ENCODE peak calls at places on chromosomes 16 and 17, in eight cellular contexts. W is IMR-90; J is CD8-positive, alpha-beta memory T cell; G is fibroblast of pulmonary artery; O is Peyer's patch; I is fibroblast of the aortic adventitia; D is OCI-LY7; X is neural progenitor cell. B is an unnamed sample.

GRCh38 chr17:64240741-64241347 is 22.2 kb downstream of the TEX2 start:
- DNase-seq in W (peak; percentile 93), J (no peak), G (peak; percentile 57), O (no peak), I (peak; percentile 92), D (no peak), X (peak; percentile 17), B (peak; percentile 75)

GRCh38 chr17:2013994-2014317 is 11.2 kb downstream of the RTN4RL1 start:
- DNase-seq in W (no peak), J (no peak), G (no peak), O (no peak), I (no peak), D (no peak), X (no peak), B (no peak)

GRCh38 chr17:957856-958421 is 21.6 kb downstream of the NXN start:
- DNase-seq in W (no peak), J (no peak), G (no peak), O (no peak), I (no peak), D (no peak), X (no peak), B (no peak)

GRCh38 chr17:36641331-36641876 is 40.0 kb downstream of the MRM1 start:
- DNase-seq in W (no peak), J (no peak), G (no peak), O (no peak), I (no peak), D (no peak), X (peak; percentile 58), B (no peak)

GRCh38 chr17:63290784-63291183 is 155.3 kb downstream of the CYB561 start:
- DNase-seq in W (no peak), J (no peak), G (no peak), O (no peak), I (no peak), D (no peak), X (no peak), B (peak; percentile 28)

GRCh38 chr16:3578121-3578520 is 918 bp upstream of the NLRC3 start:
- DNase-seq in W (no peak), J (peak; percentile 42), G (no peak), O (peak; percentile 68), I (no peak), D (peak; percentile 63), X (no peak), B (no peak)

GRCh38 chr16:15856901-15857778 is at the start of gene MYH11:
- DNase-seq in W (no peak), J (no peak), G (no peak), O (no peak), I (no peak), D (peak; percentile 61), X (peak; percentile 71), B (no peak)

GRCh38 chr17:50502643-50502990 is 5.6 kb upstream of the MYCBPAP start:
- DNase-seq in W (no peak), J (no peak), G (no peak), O (no peak), I (no peak), D (no peak), X (no peak), B (no peak)

GRCh38 chr17:7836596-7837374 is 2.8 kb downstream of the KDM6B start:
- DNase-seq in W (peak; percentile 95), J (peak; percentile 60), G (peak; percentile 98), O (peak; percentile 67), I (peak; percentile 96), D (peak; percentile 93), X (peak; percentile 98), B (peak; percentile 92)

GRCh38 chr17:32269377-32269776 is 3.7 kb downstream of the RHBDL3 start:
- DNase-seq in W (no peak), J (no peak), G (no peak), O (no peak), I (no peak), D (no peak), X (no peak), B (no peak)

GRCh38 chr17:13158511-13159240 is 140.8 kb upstream of the ELAC2 start:
- DNase-seq in W (peak; percentile 17), J (no peak), G (no peak), O (no peak), I (no peak), D (no peak), X (no peak), B (no peak)

GRCh38 chr16:10668322-10669045 is 26.2 kb downstream of the TEKT5 start:
- DNase-seq in W (peak; percentile 10), J (no peak), G (peak; percentile 23), O (no peak), I (peak; percentile 19), D (peak; percentile 21), X (peak; percentile 76), B (peak; percentile 14)

GRCh38 chr16:66539628-66540469 is 10.1 kb downstream of the TK2 start:
- DNase-seq in W (no peak), J (no peak), G (no peak), O (peak; percentile 68), I (no peak), D (peak; percentile 77), X (no peak), B (no peak)

GRCh38 chr17:63516910-63517824 is 6.0 kb upstream of the KCNH6 start:
- DNase-seq in W (peak; percentile 86), J (no peak), G (peak; percentile 18), O (no peak), I (peak; percentile 16), D (no peak), X (no peak), B (no peak)

GRCh38 chr16:12375341-12375740 is 398.8 kb downstream of the SNX29 start:
- DNase-seq in W (no peak), J (no peak), G (no peak), O (no peak), I (peak; percentile 65), D (no peak), X (no peak), B (no peak)

GRCh38 chr17:50059759-50060273 is 3.9 kb downstream of the ITGA3 start:
- DNase-seq in W (peak; percentile 61), J (no peak), G (peak; percentile 50), O (no peak), I (no peak), D (no peak), X (no peak), B (peak; percentile 72)

GRCh38 chr16:49441366-49441780 is 67.8 kb downstream of the C16orf78 start:
- DNase-seq in W (no peak), J (peak; percentile 47), G (peak; percentile 3), O (peak; percentile 86), I (no peak), D (peak; percentile 95), X (peak; percentile 49), B (no peak)

GRCh38 chr17:80035937-80036714 is at the start of gene CCDC40:
- DNase-seq in W (peak; percentile 59), J (peak; percentile 78), G (peak; percentile 73), O (peak; percentile 71), I (peak; percentile 60), D (peak; percentile 57), X (peak; percentile 94), B (peak; percentile 72)

GRCh38 chr16:19329932-19330331 is 44.4 kb downstream of the CLEC19A start:
- DNase-seq in W (no peak), J (no peak), G (no peak), O (no peak), I (no peak), D (no peak), X (no peak), B (no peak)

GRCh38 chr16:65195998-65196397 is 74.1 kb upstream of the CDH11 start:
- DNase-seq in W (peak; percentile 27), J (no peak), G (peak; percentile 8), O (no peak), I (no peak), D (no peak), X (no peak), B (no peak)

GRCh38 chr16:85832578-85833539 is 33.4 kb downstream of the COX4I1 start:
- DNase-seq in W (no peak), J (no peak), G (peak; percentile 7), O (peak; percentile 84), I (no peak), D (peak; percentile 69), X (no peak), B (no peak)

GRCh38 chr17:17126131-17127110 is 79.7 kb downstream of the PLD6 start:
- DNase-seq in W (no peak), J (no peak), G (no peak), O (no peak), I (no peak), D (no peak), X (no peak), B (no peak)

DNA sequence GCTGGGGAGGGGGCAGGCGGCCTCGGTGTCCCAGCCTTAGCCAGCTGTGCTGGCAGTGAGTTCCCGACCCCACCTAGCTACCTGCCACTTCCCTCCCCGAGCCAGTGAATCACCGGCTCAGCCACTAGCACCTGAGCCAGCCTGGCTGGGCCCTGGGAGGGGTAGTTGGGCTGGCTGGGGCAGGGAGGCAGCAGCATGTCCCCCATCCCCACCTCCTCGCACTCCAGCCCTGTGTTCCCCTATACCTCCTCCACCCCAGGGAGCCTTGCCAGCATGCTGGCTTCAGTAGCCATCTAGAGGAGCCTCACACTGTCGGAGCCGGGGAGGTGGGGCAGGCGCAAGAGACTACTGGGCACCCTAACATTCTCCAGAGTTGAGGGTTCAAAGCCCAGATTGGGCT is 2.8 kb downstream of the EVPL start:
- DNase-seq in W (no peak), J (no peak), G (no peak), O (no peak), I (no peak), D (no peak), X (no peak), B (no peak)
- H3K4me3 ChIP-seq in W (no peak overlapping the region), J (no peak overlapping the region), G (no peak overlapping the region), O (no peak overlapping the region), I (no peak overlapping the region), D (no peak overlapping the region), X (no peak overlapping the region), B (no peak overlapping the region)

DNA sequence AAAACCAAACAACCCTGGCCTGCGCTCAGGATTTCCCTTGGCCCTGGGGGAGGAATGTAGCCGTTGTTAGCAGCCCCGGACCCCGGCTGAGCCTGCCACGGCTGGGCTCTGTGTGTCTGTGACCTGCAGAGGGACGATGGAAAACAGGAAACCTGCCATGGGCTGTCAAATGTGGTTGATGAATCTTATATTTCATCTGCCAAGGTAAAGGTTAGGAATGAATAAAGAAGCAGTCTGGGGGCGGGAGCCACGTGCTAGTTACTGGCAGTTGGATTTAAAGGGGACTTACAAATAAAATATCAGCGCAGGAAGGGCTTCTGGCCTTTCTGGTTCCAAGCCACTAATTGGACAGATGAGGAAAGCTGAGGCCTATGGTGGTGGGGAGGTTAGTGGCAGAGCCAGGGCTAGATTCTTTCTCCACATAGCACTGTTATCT is at the start of gene KRT23:
- DNase-seq in W (no peak), J (no peak), G (no peak), O (no peak), I (no peak), D (no peak), X (peak; percentile 34), B (no peak)
- H3K4me3 ChIP-seq in W (no peak within 1 kb of the TSS), J (no peak within 1 kb of the TSS), G (no peak within 1 kb of the TSS), O (no peak within 1 kb of the TSS), I (no peak within 1 kb of the TSS), D (no peak within 1 kb of the TSS), X (no peak within 1 kb of the TSS), B (no peak within 1 kb of the TSS)

GRCh38 chr16:17396762-17397498 is 73.8 kb downstream of the XYLT1 start:
- DNase-seq in W (peak; percentile 52), J (peak; percentile 22), G (peak; percentile 80), O (no peak), I (peak; percentile 74), D (no peak), X (no peak), B (peak; percentile 68)
- H3K4me3 ChIP-seq in W (no peak overlapping the region), J (no peak overlapping the region), G (no peak overlapping the region), O (no peak overlapping the region), I (no peak overlapping the region), D (no peak overlapping the region), X (no peak overlapping the region), B (no peak overlapping the region)

GRCh38 chr16:7423436-7423941 is 90.8 kb downstream of the RBFOX1 start:
- DNase-seq in W (no peak), J (no peak), G (no peak), O (no peak), I (no peak), D (no peak), X (no peak), B (no peak)
- H3K4me3 ChIP-seq in W (no peak overlapping the region), J (no peak overlapping the region), G (no peak overlapping the region), O (no peak overlapping the region), I (no peak overlapping the region), D (no peak overlapping the region), X (no peak overlapping the region), B (no peak overlapping the region)